ENCODE peak calls at places on chromosomes 16 and 17, in eight cellular contexts. One of them, this sample, is unnamed.

GRCh38 chr17:8059131-8059530 is 20.3 kb downstream of the ALOX15B start:
- DNase-seq in heart right ventricle: no peak
- DNase-seq in BJ: no peak
- DNase-seq in hepatocyte: no peak
- DNase-seq in fibroblast of the aortic adventitia: no peak
- DNase-seq in GM12865: no peak
- DNase-seq in neural progenitor cell: no peak
- DNase-seq in ovary: no peak
- DNase-seq in this sample: no peak

GRCh38 chr16:49354991-49355390 is 18.6 kb upstream of the C16orf78 start:
- DNase-seq in heart right ventricle: no peak
- DNase-seq in BJ: no peak
- DNase-seq in hepatocyte: no peak
- DNase-seq in fibroblast of the aortic adventitia: no peak
- DNase-seq in GM12865: no peak
- DNase-seq in neural progenitor cell: no peak
- DNase-seq in ovary: no peak
- DNase-seq in this sample: no peak

GRCh38 chr16:53053967-53054669 is 673 bp upstream of the CHD9 start:
- DNase-seq in heart right ventricle: peak; percentile 53
- DNase-seq in BJ: no peak
- DNase-seq in hepatocyte: peak; percentile 34
- DNase-seq in fibroblast of the aortic adventitia: peak; percentile 46
- DNase-seq in GM12865: peak; percentile 72
- DNase-seq in neural progenitor cell: no peak
- DNase-seq in ovary: peak; percentile 57
- DNase-seq in this sample: no peak

GRCh38 chr17:30506423-30506822 is 29.2 kb downstream of the GOSR1 start:
- DNase-seq in heart right ventricle: no peak
- DNase-seq in BJ: no peak
- DNase-seq in hepatocyte: no peak
- DNase-seq in fibroblast of the aortic adventitia: no peak
- DNase-seq in GM12865: no peak
- DNase-seq in neural progenitor cell: no peak
- DNase-seq in ovary: no peak
- DNase-seq in this sample: no peak

GRCh38 chr16:14658063-14658462 is 25.3 kb downstream of the BFAR start:
- DNase-seq in heart right ventricle: no peak
- DNase-seq in BJ: no peak
- DNase-seq in hepatocyte: no peak
- DNase-seq in fibroblast of the aortic adventitia: no peak
- DNase-seq in GM12865: peak; percentile 69
- DNase-seq in neural progenitor cell: no peak
- DNase-seq in ovary: no peak
- DNase-seq in this sample: no peak

GRCh38 chr17:67324330-67324729 is 42.0 kb downstream of the PSMD12 start:
- DNase-seq in heart right ventricle: no peak
- DNase-seq in BJ: no peak
- DNase-seq in hepatocyte: no peak
- DNase-seq in fibroblast of the aortic adventitia: no peak
- DNase-seq in GM12865: no peak
- DNase-seq in neural progenitor cell: no peak
- DNase-seq in ovary: no peak
- DNase-seq in this sample: no peak

GRCh38 chr17:57862990-57863667 is 13.3 kb upstream of the MRPS23 start:
- DNase-seq in heart right ventricle: no peak
- DNase-seq in BJ: no peak
- DNase-seq in hepatocyte: no peak
- DNase-seq in fibroblast of the aortic adventitia: no peak
- DNase-seq in GM12865: no peak
- DNase-seq in neural progenitor cell: no peak
- DNase-seq in ovary: no peak
- DNase-seq in this sample: no peak

GRCh38 chr17:68456529-68457167 is 648 bp downstream of the WIPI1 start:
- DNase-seq in heart right ventricle: peak; percentile 78
- DNase-seq in BJ: peak; percentile 43
- DNase-seq in hepatocyte: peak; percentile 90
- DNase-seq in fibroblast of the aortic adventitia: peak; percentile 90
- DNase-seq in GM12865: peak; percentile 37
- DNase-seq in neural progenitor cell: peak; percentile 88
- DNase-seq in ovary: peak; percentile 76
- DNase-seq in this sample: peak; percentile 80

GRCh38 chr17:78174332-78174869 is 6.0 kb downstream of the SYNGR2 start:
- DNase-seq in heart right ventricle: peak; percentile 83
- DNase-seq in BJ: no peak
- DNase-seq in hepatocyte: no peak
- DNase-seq in fibroblast of the aortic adventitia: no peak
- DNase-seq in GM12865: peak; percentile 51
- DNase-seq in neural progenitor cell: no peak
- DNase-seq in ovary: peak; percentile 54
- DNase-seq in this sample: no peak

GRCh38 chr17:9529033-9529748 is 46.4 kb downstream of the STX8 start:
- DNase-seq in heart right ventricle: no peak
- DNase-seq in BJ: no peak
- DNase-seq in hepatocyte: peak; percentile 11
- DNase-seq in fibroblast of the aortic adventitia: peak; percentile 53
- DNase-seq in GM12865: peak; percentile 43
- DNase-seq in neural progenitor cell: peak; percentile 33
- DNase-seq in ovary: no peak
- DNase-seq in this sample: no peak

GRCh38 chr16:54284931-54285413 is 1.6 kb downstream of the IRX3 start:
- DNase-seq in heart right ventricle: no peak
- DNase-seq in BJ: no peak
- DNase-seq in hepatocyte: no peak
- DNase-seq in fibroblast of the aortic adventitia: peak; percentile 25
- DNase-seq in GM12865: no peak
- DNase-seq in neural progenitor cell: peak; percentile 46
- DNase-seq in ovary: no peak
- DNase-seq in this sample: no peak

GRCh38 chr16:4263504-4264436 is 9.1 kb downstream of the TFAP4 start:
- DNase-seq in heart right ventricle: peak; percentile 84
- DNase-seq in BJ: peak; percentile 79
- DNase-seq in hepatocyte: peak; percentile 86
- DNase-seq in fibroblast of the aortic adventitia: peak; percentile 94
- DNase-seq in GM12865: no peak
- DNase-seq in neural progenitor cell: peak; percentile 73
- DNase-seq in ovary: peak; percentile 96
- DNase-seq in this sample: peak; percentile 64

GRCh38 chr16:57042157-57043111 is 49.9 kb upstream of the CPNE2 start:
- DNase-seq in heart right ventricle: no peak
- DNase-seq in BJ: no peak
- DNase-seq in hepatocyte: no peak
- DNase-seq in fibroblast of the aortic adventitia: no peak
- DNase-seq in GM12865: peak; percentile 92
- DNase-seq in neural progenitor cell: no peak
- DNase-seq in ovary: no peak
- DNase-seq in this sample: no peak

GRCh38 chr17:77637807-77638182 is 320.7 kb upstream of the TNRC6C start:
- DNase-seq in heart right ventricle: no peak
- DNase-seq in BJ: no peak
- DNase-seq in hepatocyte: no peak
- DNase-seq in fibroblast of the aortic adventitia: no peak
- DNase-seq in GM12865: no peak
- DNase-seq in neural progenitor cell: peak; percentile 86
- DNase-seq in ovary: no peak
- DNase-seq in this sample: no peak

DNA sequence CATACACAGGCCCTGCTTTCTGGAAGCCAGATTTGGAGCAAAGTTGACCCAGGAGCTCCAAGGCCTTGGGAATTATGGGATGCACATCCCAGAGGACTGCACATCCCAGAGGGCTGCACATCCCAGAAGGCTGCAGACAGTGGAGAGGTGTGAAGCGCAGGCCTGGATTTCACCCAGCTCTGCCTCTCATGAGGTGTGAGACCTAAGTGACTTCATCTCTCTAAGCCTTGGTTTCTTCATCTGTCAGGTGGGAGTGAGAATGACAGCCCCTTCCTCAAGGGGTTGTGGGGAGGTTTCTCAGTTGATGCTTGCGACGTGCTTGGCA is 102.3 kb downstream of the GSG1L start:
- DNase-seq in heart right ventricle: no peak
- DNase-seq in BJ: no peak
- DNase-seq in hepatocyte: no peak
- DNase-seq in fibroblast of the aortic adventitia: no peak
- DNase-seq in GM12865: no peak
- DNase-seq in neural progenitor cell: no peak
- DNase-seq in ovary: no peak
- DNase-seq in this sample: no peak
- H3K4me3 ChIP-seq in heart right ventricle: no peak overlapping the region
- H3K4me3 ChIP-seq in BJ: no peak overlapping the region
- H3K4me3 ChIP-seq in hepatocyte: no peak overlapping the region
- H3K4me3 ChIP-seq in fibroblast of the aortic adventitia: no peak overlapping the region
- H3K4me3 ChIP-seq in GM12865: no peak overlapping the region
- H3K4me3 ChIP-seq in neural progenitor cell: no peak overlapping the region
- H3K4me3 ChIP-seq in ovary: no peak overlapping the region
- H3K4me3 ChIP-seq in this sample: no peak overlapping the region

GRCh38 chr17:4967539-4968165 is at the start of gene SPAG7:
- DNase-seq in heart right ventricle: peak; percentile 92
- DNase-seq in BJ: peak; percentile 83
- DNase-seq in hepatocyte: peak; percentile 98
- DNase-seq in fibroblast of the aortic adventitia: peak; percentile 99
- DNase-seq in GM12865: peak; percentile 99
- DNase-seq in neural progenitor cell: peak; percentile 97
- DNase-seq in ovary: peak; percentile 95
- DNase-seq in this sample: peak; percentile 94

GRCh38 chr17:4968916-4969550 is 1.4 kb upstream of the SPAG7 start:
- DNase-seq in heart right ventricle: no peak
- DNase-seq in BJ: peak; percentile 83
- DNase-seq in hepatocyte: peak; percentile 79
- DNase-seq in fibroblast of the aortic adventitia: peak; percentile 97
- DNase-seq in GM12865: no peak
- DNase-seq in neural progenitor cell: peak; percentile 60
- DNase-seq in ovary: peak; percentile 35
- DNase-seq in this sample: peak; percentile 93

GRCh38 chr17:4969551-4970231 is 2.1 kb upstream of the SPAG7 start:
- DNase-seq in heart right ventricle: no peak
- DNase-seq in BJ: no peak
- DNase-seq in hepatocyte: peak; percentile 67
- DNase-seq in fibroblast of the aortic adventitia: peak; percentile 37
- DNase-seq in GM12865: no peak
- DNase-seq in neural progenitor cell: no peak
- DNase-seq in ovary: no peak
- DNase-seq in this sample: no peak

GRCh38 chr17:4966844-4967538 is 626 bp downstream of the SPAG7 start:
- DNase-seq in heart right ventricle: peak; percentile 96
- DNase-seq in BJ: peak; percentile 99
- DNase-seq in hepatocyte: peak; percentile 99
- DNase-seq in fibroblast of the aortic adventitia: peak; percentile 99
- DNase-seq in GM12865: peak; percentile 100
- DNase-seq in neural progenitor cell: peak; percentile 99
- DNase-seq in ovary: peak; percentile 98
- DNase-seq in this sample: peak; percentile 98

DNA sequence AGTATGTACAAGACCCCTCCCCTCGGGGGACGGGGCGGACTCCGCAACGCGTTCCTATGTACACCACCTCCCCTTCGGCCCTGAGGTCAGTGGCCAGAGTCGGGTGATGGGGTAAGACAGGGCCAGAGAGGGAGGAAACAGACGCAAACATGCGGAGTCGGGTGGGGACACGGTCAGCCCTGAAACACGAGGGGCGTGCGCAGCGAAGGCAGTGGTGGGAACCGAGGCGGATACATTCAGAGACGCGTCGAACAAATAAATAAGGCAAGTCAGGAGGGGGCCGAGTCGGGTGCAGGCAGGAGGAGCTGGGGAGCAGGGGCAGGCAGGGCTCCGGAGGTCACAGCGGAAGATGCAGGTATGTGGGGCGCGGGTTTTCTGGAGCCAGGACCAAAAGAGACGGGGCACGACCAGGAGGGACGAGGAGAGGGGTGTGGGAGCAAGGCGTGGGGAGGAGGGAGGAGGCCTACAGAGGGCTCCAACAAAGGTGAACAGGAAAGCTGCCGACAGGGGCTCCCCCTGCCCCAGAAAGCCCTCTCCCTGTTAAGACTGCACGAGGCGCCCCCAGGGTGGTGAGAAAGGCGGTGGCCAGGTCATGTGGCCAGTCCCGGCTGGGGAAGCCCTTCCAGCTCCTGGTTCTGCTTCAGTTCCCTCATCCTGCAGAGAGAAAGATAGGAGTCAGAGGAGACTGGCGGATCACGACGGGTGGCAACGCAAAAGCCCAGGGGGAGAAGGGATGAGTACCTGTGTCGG is 724 bp upstream of the SPAG7 start:
- DNase-seq in heart right ventricle: no peak
- DNase-seq in BJ: no peak
- DNase-seq in hepatocyte: peak; percentile 57
- DNase-seq in fibroblast of the aortic adventitia: peak; percentile 40
- DNase-seq in GM12865: peak; percentile 15
- DNase-seq in neural progenitor cell: peak; percentile 90
- DNase-seq in ovary: no peak
- DNase-seq in this sample: no peak
- TF ChIP-seq CTCF in heart right ventricle: no peak
- TF ChIP-seq CTCF in BJ: no peak
- TF ChIP-seq CTCF in hepatocyte: no peak
- TF ChIP-seq CTCF in fibroblast of the aortic adventitia: no peak
- TF ChIP-seq CTCF in GM12865: no peak
- TF ChIP-seq CTCF in neural progenitor cell: no peak
- TF ChIP-seq CTCF in ovary: no peak
- TF ChIP-seq CTCF in this sample: peak; percentile 1

GRCh38 chr17:61867033-61867432 is 3.7 kb upstream of the BRIP1 start:
- DNase-seq in heart right ventricle: no peak
- DNase-seq in BJ: no peak
- DNase-seq in hepatocyte: no peak
- DNase-seq in fibroblast of the aortic adventitia: no peak
- DNase-seq in GM12865: no peak
- DNase-seq in neural progenitor cell: no peak
- DNase-seq in ovary: no peak
- DNase-seq in this sample: no peak

GRCh38 chr17:61868074-61868473 is 4.7 kb upstream of the BRIP1 start:
- DNase-seq in heart right ventricle: no peak
- DNase-seq in BJ: no peak
- DNase-seq in hepatocyte: no peak
- DNase-seq in fibroblast of the aortic adventitia: no peak
- DNase-seq in GM12865: no peak
- DNase-seq in neural progenitor cell: no peak
- DNase-seq in ovary: no peak
- DNase-seq in this sample: no peak

GRCh38 chr17:61862975-61863800 is at the start of gene BRIP1:
- DNase-seq in heart right ventricle: peak; percentile 87
- DNase-seq in BJ: peak; percentile 71
- DNase-seq in hepatocyte: peak; percentile 94
- DNase-seq in fibroblast of the aortic adventitia: peak; percentile 90
- DNase-seq in GM12865: peak; percentile 96
- DNase-seq in neural progenitor cell: peak; percentile 97
- DNase-seq in ovary: peak; percentile 89
- DNase-seq in this sample: peak; percentile 59

GRCh38 chr17:61863801-61864126 is 436 bp upstream of the BRIP1 start:
- DNase-seq in heart right ventricle: no peak
- DNase-seq in BJ: no peak
- DNase-seq in hepatocyte: no peak
- DNase-seq in fibroblast of the aortic adventitia: no peak
- DNase-seq in GM12865: no peak
- DNase-seq in neural progenitor cell: no peak
- DNase-seq in ovary: no peak
- DNase-seq in this sample: no peak

GRCh38 chr17:61862105-61862574 is 1.2 kb downstream of the BRIP1 start:
- DNase-seq in heart right ventricle: no peak
- DNase-seq in BJ: no peak
- DNase-seq in hepatocyte: no peak
- DNase-seq in fibroblast of the aortic adventitia: no peak
- DNase-seq in GM12865: peak; percentile 2
- DNase-seq in neural progenitor cell: no peak
- DNase-seq in ovary: no peak
- DNase-seq in this sample: no peak
- H3K4me3 ChIP-seq in heart right ventricle: no peak overlapping the region
- H3K4me3 ChIP-seq in BJ: no peak overlapping the region
- H3K4me3 ChIP-seq in hepatocyte: peak overlapping the region; percentile 73
- H3K4me3 ChIP-seq in fibroblast of the aortic adventitia: peak overlapping the region; percentile 87
- H3K4me3 ChIP-seq in GM12865: peak overlapping the region; percentile 91
- H3K4me3 ChIP-seq in neural progenitor cell: peak overlapping the region; percentile 88
- H3K4me3 ChIP-seq in ovary: no peak overlapping the region
- H3K4me3 ChIP-seq in this sample: no peak overlapping the region

GRCh38 chr16:87832137-87832527 is 37.2 kb downstream of the SLC7A5 start:
- DNase-seq in heart right ventricle: no peak
- DNase-seq in BJ: no peak
- DNase-seq in hepatocyte: no peak
- DNase-seq in fibroblast of the aortic adventitia: no peak
- DNase-seq in GM12865: no peak
- DNase-seq in neural progenitor cell: no peak
- DNase-seq in ovary: no peak
- DNase-seq in this sample: no peak
- TF ChIP-seq CTCF in heart right ventricle: no peak
- TF ChIP-seq CTCF in BJ: no peak
- TF ChIP-seq CTCF in hepatocyte: no peak
- TF ChIP-seq CTCF in fibroblast of the aortic adventitia: no peak
- TF ChIP-seq CTCF in GM12865: no peak
- TF ChIP-seq CTCF in neural progenitor cell: no peak
- TF ChIP-seq CTCF in ovary: no peak
- TF ChIP-seq CTCF in this sample: no peak